ENCODE peak calls at places on chromosomes 12 and 14, in nine cellular contexts. O is foreskin fibroblast; H is foreskin melanocyte; D is activated naive CD8-positive, alpha-beta T cell treated with anti-CD3 and anti-CD28 coated beads, Interleukin-2, amount 50 U/mL, for 24 hours; T is sciatic nerve; N is HuH-7.5; V is central memory CD8-positive, alpha-beta T cell; J is endothelial cell; B is NCI-H2029 treated with DMSO at 0.1 percent for 48 hours. E is an unnamed sample.

GRCh38 chr12:62256408-62257079 is 3.7 kb upstream of the USP15 start:
- DNase-seq in O (no peak), H (no peak), D (peak), T (no peak), N (no peak), V (no peak), J (no peak), B (peak), E (no peak)

GRCh38 chr12:33488036-33488435 is 48.4 kb upstream of the SYT10 start:
- DNase-seq in O (no peak), H (no peak), D (no peak), T (no peak), N (no peak), V (no peak), J (no peak), B (no peak), E (no peak)

GRCh38 chr12:104384141-104384880 is 72.4 kb upstream of the CHST11 start:
- DNase-seq in O (no peak), H (no peak), D (no peak), T (no peak), N (no peak), V (no peak), J (no peak), B (no peak), E (no peak)

GRCh38 chr12:28954333-28954732 is 194.7 kb upstream of the FAR2 start:
- DNase-seq in O (peak), H (no peak), D (no peak), T (no peak), N (no peak), V (no peak), J (no peak), B (no peak), E (no peak)

GRCh38 chr12:60290532-60290931 is 694.7 kb downstream of the SLC16A7 start:
- DNase-seq in O (no peak), H (no peak), D (no peak), T (no peak), N (no peak), V (no peak), J (no peak), B (no peak), E (no peak)

GRCh38 chr14:93019970-93020369 is 95.8 kb downstream of the ITPK1 start:
- DNase-seq in O (no peak), H (peak), D (no peak), T (no peak), N (no peak), V (no peak), J (no peak), B (no peak), E (no peak)

GRCh38 chr12:76799362-76799761 is 35.4 kb downstream of the ZDHHC17 start:
- DNase-seq in O (no peak), H (no peak), D (no peak), T (no peak), N (no peak), V (no peak), J (no peak), B (no peak), E (no peak)

GRCh38 chr14:62162998-62163589 is 400.9 kb downstream of the SNAPC1 start:
- DNase-seq in O (peak), H (peak), D (peak), T (no peak), N (peak), V (no peak), J (peak), B (peak), E (no peak)

GRCh38 chr12:34345801-34346200 is 323.5 kb downstream of the ALG10 start:
- DNase-seq in O (no peak), H (no peak), D (no peak), T (no peak), N (peak), V (no peak), J (no peak), B (no peak), E (no peak)

GRCh38 chr12:34377243-34378035 is 355.1 kb downstream of the ALG10 start:
- DNase-seq in O (no peak), H (no peak), D (no peak), T (no peak), N (no peak), V (no peak), J (no peak), B (no peak), E (no peak)

GRCh38 chr12:13889913-13890312 is 91.5 kb downstream of the GRIN2B start:
- DNase-seq in O (no peak), H (no peak), D (no peak), T (no peak), N (no peak), V (no peak), J (no peak), B (no peak), E (no peak)

GRCh38 chr14:75273272-75274044 is 5.2 kb upstream of the FOS start:
- DNase-seq in O (peak), H (peak), D (no peak), T (peak), N (no peak), V (no peak), J (no peak), B (no peak), E (no peak)

GRCh38 chr14:77318006-77318553 is 2.6 kb downstream of the POMT2 start:
- DNase-seq in O (no peak), H (peak), D (no peak), T (no peak), N (no peak), V (no peak), J (no peak), B (no peak), E (no peak)

GRCh38 chr14:78683206-78683605 is 513.0 kb downstream of the NRXN3 start:
- DNase-seq in O (no peak), H (no peak), D (no peak), T (no peak), N (no peak), V (no peak), J (no peak), B (no peak), E (no peak)

GRCh38 chr12:112018571-112019237 is 5.5 kb downstream of the ERP29 start:
- DNase-seq in O (peak), H (peak), D (no peak), T (no peak), N (no peak), V (no peak), J (no peak), B (no peak), E (no peak)

GRCh38 chr14:60651051-60651935 is 2.0 kb upstream of the SIX1 start:
- DNase-seq in O (no peak), H (no peak), D (no peak), T (no peak), N (no peak), V (no peak), J (no peak), B (peak), E (peak)

GRCh38 chr12:52546126-52546525 is 6.8 kb downstream of the KRT71 start:
- DNase-seq in O (no peak), H (no peak), D (no peak), T (no peak), N (no peak), V (no peak), J (no peak), B (no peak), E (no peak)